ENCODE peak calls at places on chromosomes 13 and 19, in six cellular contexts. One of them, this sample, is unnamed.

GRCh38 chr19:1864480-1865171 is 1.2 kb upstream of the KLF16 start:
- DNase-seq in anterior cingulate cortex: peak; percentile 39
- DNase-seq in uterus: no peak
- DNase-seq in bronchial epithelial cell: no peak
- DNase-seq in AG10803: peak; percentile 59
- DNase-seq in non-pigmented ciliary epithelial cell: no peak
- DNase-seq in this sample: peak; percentile 63

GRCh38 chr13:33087790-33088189 is 71.6 kb downstream of the KL start:
- DNase-seq in anterior cingulate cortex: no peak
- DNase-seq in uterus: no peak
- DNase-seq in bronchial epithelial cell: no peak
- DNase-seq in AG10803: no peak
- DNase-seq in non-pigmented ciliary epithelial cell: no peak
- DNase-seq in this sample: peak; percentile 16

GRCh38 chr13:75864718-75865117 is 228.6 kb downstream of the LMO7 start:
- DNase-seq in anterior cingulate cortex: no peak
- DNase-seq in uterus: no peak
- DNase-seq in bronchial epithelial cell: peak; percentile 97
- DNase-seq in AG10803: peak; percentile 68
- DNase-seq in non-pigmented ciliary epithelial cell: peak; percentile 62
- DNase-seq in this sample: peak; percentile 57

GRCh38 chr13:22837980-22838615 is 342.7 kb upstream of the SGCG start:
- DNase-seq in anterior cingulate cortex: no peak
- DNase-seq in uterus: no peak
- DNase-seq in bronchial epithelial cell: no peak
- DNase-seq in AG10803: no peak
- DNase-seq in non-pigmented ciliary epithelial cell: no peak
- DNase-seq in this sample: no peak

GRCh38 chr19:49875801-49876421 is 1.2 kb downstream of the AKT1S1 start:
- DNase-seq in anterior cingulate cortex: peak; percentile 58
- DNase-seq in uterus: peak; percentile 70
- DNase-seq in bronchial epithelial cell: no peak
- DNase-seq in AG10803: peak; percentile 27
- DNase-seq in non-pigmented ciliary epithelial cell: no peak
- DNase-seq in this sample: peak; percentile 62

GRCh38 chr19:48629599-48630288 is 7.4 kb downstream of the DBP start:
- DNase-seq in anterior cingulate cortex: peak; percentile 37
- DNase-seq in uterus: peak; percentile 60
- DNase-seq in bronchial epithelial cell: no peak
- DNase-seq in AG10803: no peak
- DNase-seq in non-pigmented ciliary epithelial cell: no peak
- DNase-seq in this sample: no peak

GRCh38 chr13:73657821-73658540 is 476.2 kb downstream of the KLF12 start:
- DNase-seq in anterior cingulate cortex: peak; percentile 64
- DNase-seq in uterus: no peak
- DNase-seq in bronchial epithelial cell: no peak
- DNase-seq in AG10803: peak; percentile 35
- DNase-seq in non-pigmented ciliary epithelial cell: no peak
- DNase-seq in this sample: peak; percentile 32

GRCh38 chr13:79442706-79443105 is 36.7 kb upstream of the RBM26 start:
- DNase-seq in anterior cingulate cortex: no peak
- DNase-seq in uterus: no peak
- DNase-seq in bronchial epithelial cell: no peak
- DNase-seq in AG10803: no peak
- DNase-seq in non-pigmented ciliary epithelial cell: no peak
- DNase-seq in this sample: no peak

This sample was measured in EH.